ENCODE peak calls at places on chromosomes 3 and 15, in four cellular contexts. V is neural progenitor cell, G is Caco-2, L is breast epithelium. I is an unnamed sample.

GRCh38 chr3:160022068-160022467 is 33.4 kb downstream of the IL12A start:
- DNase-seq in V (no peak), G (no peak), L (no peak), I (no peak)

GRCh38 chr3:184544513-184544861 is 17.1 kb upstream of the EPHB3 start:
- DNase-seq in V (no peak), G (no peak), L (no peak), I (no peak)

GRCh38 chr3:197513953-197514785 is 41.6 kb downstream of the BDH1 start:
- DNase-seq in V (no peak), G (no peak), L (no peak), I (no peak)

GRCh38 chr3:138348950-138349739 is 766 bp downstream of the MRAS start:
- DNase-seq in V (peak; percentile 50), G (peak; percentile 41), L (no peak), I (peak; percentile 14)

GRCh38 chr3:152204218-152204617 is 64.5 kb upstream of the MBNL1 start:
- DNase-seq in V (no peak), G (no peak), L (no peak), I (no peak)

GRCh38 chr15:44215594-44215993 is 20.5 kb upstream of the FRMD5 start:
- DNase-seq in V (no peak), G (no peak), L (no peak), I (peak; percentile 83)

GRCh38 chr3:27607370-27607769 is 114.8 kb downstream of the EOMES start:
- DNase-seq in V (peak; percentile 71), G (no peak), L (no peak), I (peak; percentile 45)

GRCh38 chr3:84836961-84837360 is 121.8 kb upstream of the CADM2 start:
- DNase-seq in V (no peak), G (no peak), L (no peak), I (no peak)

GRCh38 chr3:9390265-9390888 is 7.0 kb upstream of the SETD5 start:
- DNase-seq in V (no peak), G (no peak), L (no peak), I (no peak)

GRCh38 chr15:40944510-40945296 is 8.6 kb upstream of the CHAC1 start:
- DNase-seq in V (no peak), G (no peak), L (no peak), I (no peak)

GRCh38 chr3:46699846-46700523 is 1.2 kb upstream of the TMIE start:
- DNase-seq in V (no peak), G (no peak), L (no peak), I (no peak)

GRCh38 chr3:12970684-12971083 is 102.5 kb downstream of the IQSEC1 start:
- DNase-seq in V (no peak), G (no peak), L (no peak), I (no peak)

GRCh38 chr3:189646902-189647542 is 15.8 kb downstream of the TP63 start:
- DNase-seq in V (no peak), G (no peak), L (no peak), I (no peak)

GRCh38 chr3:178500631-178501030 is 35.6 kb upstream of the KCNMB2 start:
- DNase-seq in V (no peak), G (no peak), L (no peak), I (no peak)

GRCh38 chr15:94164202-94164807 is 67.1 kb upstream of the MCTP2 start:
- DNase-seq in V (peak; percentile 80), G (peak; percentile 53), L (no peak), I (peak; percentile 52)

GRCh38 chr3:155605571-155605970 is 139.3 kb downstream of the PLCH1 start:
- DNase-seq in V (no peak), G (no peak), L (no peak), I (no peak)

GRCh38 chr15:51842852-51843737 is 13.6 kb downstream of the TMOD3 start:
- DNase-seq in V (no peak), G (peak; percentile 63), L (no peak), I (peak; percentile 82)
- H3K4me1 ChIP-seq in V (peaks cover 8% of the 10 kb centered on the region), G (peaks cover 55% of the 10 kb centered on the region), L (no peaks in the 10 kb centered on the region), I (peaks cover 20% of the 10 kb centered on the region)

GRCh38 chr3:125048282-125048681 is 7.5 kb downstream of the HEG1 start:
- DNase-seq in V (no peak), G (no peak), L (peak; percentile 76), I (no peak)
- H3K4me1 ChIP-seq in V (peaks cover 60% of the 10 kb centered on the region), G (peaks cover 15% of the 10 kb centered on the region), L (peaks cover 6% of the 10 kb centered on the region), I (peaks cover 43% of the 10 kb centered on the region)

GRCh38 chr3:16841354-16841753 is 43.4 kb upstream of the PLCL2 start:
- DNase-seq in V (no peak), G (no peak), L (no peak), I (no peak)
- H3K4me1 ChIP-seq in V (peaks cover 18% of the 10 kb centered on the region), G (no peaks in the 10 kb centered on the region), L (no peaks in the 10 kb centered on the region), I (no peaks in the 10 kb centered on the region)

GRCh38 chr15:90271459-90272166 is 6.1 kb downstream of the NGRN start:
- DNase-seq in V (no peak), G (no peak), L (no peak), I (no peak)
- H3K4me1 ChIP-seq in V (peaks cover 17% of the 10 kb centered on the region), G (peaks cover 10% of the 10 kb centered on the region), L (no peaks in the 10 kb centered on the region), I (peaks cover 3% of the 10 kb centered on the region)

GRCh38 chr15:99506399-99506798 is 59.4 kb upstream of the MEF2A start:
- DNase-seq in V (no peak), G (no peak), L (no peak), I (no peak)

GRCh38 chr15:99509686-99510461 is 55.9 kb upstream of the MEF2A start:
- DNase-seq in V (no peak), G (no peak), L (no peak), I (no peak)

GRCh38 chr15:99507732-99508571 is 57.8 kb upstream of the MEF2A start:
- DNase-seq in V (no peak), G (no peak), L (no peak), I (peak; percentile 86)

GRCh38 chr15:99507016-99507731 is 58.6 kb upstream of the MEF2A start:
- DNase-seq in V (no peak), G (no peak), L (no peak), I (peak; percentile 94)

DNA sequence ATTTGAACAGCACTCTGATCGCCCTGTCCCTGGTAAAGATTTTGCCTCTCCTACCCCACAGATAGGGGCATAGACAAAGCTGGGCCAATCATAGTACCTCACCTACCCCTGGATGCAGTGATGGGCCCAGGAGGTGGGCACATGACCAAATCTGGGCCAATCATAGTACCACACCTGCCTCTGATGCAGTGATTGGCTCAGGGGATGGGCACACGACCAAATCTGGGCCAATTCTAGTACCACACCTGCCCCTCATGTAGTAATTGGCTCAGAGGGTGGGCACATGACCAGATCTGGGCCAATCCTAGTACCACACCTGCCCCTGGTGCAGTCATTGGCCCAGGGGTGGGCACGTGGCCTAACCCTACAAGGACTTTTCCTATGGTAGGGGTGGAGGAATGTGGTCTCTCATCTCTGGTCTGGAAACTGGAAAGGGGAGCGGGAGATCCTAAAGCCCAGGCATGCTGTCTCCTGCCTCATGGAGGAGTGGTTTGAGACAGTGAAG is 56.9 kb upstream of the MEF2A start:
- DNase-seq in V (no peak), G (no peak), L (no peak), I (no peak)
- H3K4me1 ChIP-seq in V (no peaks in the 10 kb centered on the region), G (no peaks in the 10 kb centered on the region), L (peaks cover 4% of the 10 kb centered on the region), I (peaks cover 12% of the 10 kb centered on the region)

DNA sequence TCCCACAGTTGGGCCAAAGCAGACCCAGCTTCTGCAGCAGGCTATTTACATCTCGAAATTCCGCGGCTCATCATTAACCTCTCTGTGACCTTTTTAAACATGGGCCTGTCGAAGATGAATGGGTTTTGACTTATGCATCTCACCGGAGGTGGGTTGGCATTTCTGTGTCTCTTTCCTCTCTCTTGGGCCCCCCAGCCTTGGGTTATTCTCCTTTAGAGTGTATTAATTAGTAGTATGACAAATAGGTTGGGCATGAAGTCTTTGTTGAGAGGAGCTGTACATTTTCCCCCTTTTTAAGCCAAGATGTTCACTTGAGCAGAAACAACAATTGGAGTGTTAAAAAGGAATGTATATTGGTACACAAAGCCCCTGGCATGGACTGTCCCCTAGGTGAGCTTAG is 9.8 kb downstream of the SMAD6 start:
- DNase-seq in V (no peak), G (no peak), L (no peak), I (peak; percentile 46)
- H3K4me1 ChIP-seq in V (peaks cover 42% of the 10 kb centered on the region), G (peaks cover 16% of the 10 kb centered on the region), L (no peaks in the 10 kb centered on the region), I (peaks cover 4% of the 10 kb centered on the region)

DNA sequence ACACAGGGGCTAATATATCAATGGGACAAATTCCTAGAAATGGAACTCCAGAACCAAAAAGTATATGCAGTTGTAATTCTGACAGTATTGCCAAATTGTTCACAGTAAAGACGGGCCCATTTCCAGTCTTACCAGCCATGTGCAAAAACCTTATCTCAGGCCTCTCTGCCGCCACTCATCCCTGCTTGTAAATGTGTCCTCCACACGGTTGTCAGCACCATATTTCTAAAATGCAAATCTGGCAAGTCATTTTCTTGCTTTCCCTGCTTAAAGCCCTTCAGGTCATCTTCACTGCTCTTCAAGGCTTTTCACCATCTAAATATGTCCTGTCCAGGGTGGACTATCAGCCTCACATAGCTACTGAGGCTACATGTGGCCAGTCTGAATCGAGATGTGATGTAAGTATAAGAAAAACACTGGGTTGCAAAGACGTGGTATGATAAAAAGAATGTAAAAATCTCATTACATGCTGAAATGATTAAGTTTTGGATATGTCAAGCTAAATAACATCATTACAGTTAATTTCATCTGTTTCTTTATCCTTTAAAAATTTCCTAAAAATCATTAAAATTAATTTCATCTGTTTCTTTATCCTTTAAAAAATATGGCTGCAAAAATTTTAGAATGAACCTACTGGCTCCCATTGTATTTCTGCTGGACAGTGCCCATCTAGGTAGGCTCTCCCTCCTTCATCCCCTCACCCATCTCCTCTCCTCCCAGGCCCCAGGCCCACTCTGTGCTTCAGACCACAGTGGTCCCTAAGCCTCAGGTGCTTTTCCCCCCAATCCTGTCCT is 980 bp downstream of the PARP9 start:
- DNase-seq in V (no peak), G (no peak), L (no peak), I (no peak)
- H3K4me1 ChIP-seq in V (peaks cover 13% of the 10 kb centered on the region), G (peaks cover 3% of the 10 kb centered on the region), L (no peaks in the 10 kb centered on the region), I (no peaks in the 10 kb centered on the region)

DNA sequence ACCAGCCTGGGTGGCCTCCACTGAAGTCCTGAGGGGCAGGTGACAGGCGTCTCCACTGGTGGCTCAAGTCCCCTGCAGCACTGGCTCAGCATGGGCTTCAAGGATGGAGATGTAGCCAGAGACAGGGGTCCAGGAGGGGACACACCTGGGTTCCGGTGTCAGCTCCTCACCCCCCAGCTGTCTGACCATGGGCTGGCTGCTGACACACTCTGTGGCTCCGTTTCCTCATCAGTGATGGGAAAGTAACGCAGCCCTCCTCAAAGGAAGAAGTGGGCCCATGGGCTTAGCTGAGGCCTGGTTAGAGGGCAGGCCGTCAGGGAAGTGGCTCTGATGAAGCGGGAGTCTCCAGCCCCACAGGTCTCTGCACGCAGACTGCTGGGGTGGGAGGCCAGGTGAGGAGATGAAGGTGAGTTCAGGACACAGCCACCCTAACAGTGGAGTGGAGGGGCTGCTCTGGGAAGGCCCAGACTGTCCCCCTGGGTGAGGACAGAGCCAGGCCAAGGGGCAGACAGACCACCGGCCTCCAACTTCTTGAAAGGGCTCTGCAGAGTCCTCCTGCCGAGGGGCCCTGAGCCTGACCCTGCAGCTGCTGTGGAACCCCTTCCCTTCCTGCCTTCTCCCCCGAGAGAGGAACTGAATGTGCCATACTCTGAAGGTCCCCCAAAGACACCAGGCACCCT is 24.0 kb downstream of the PSTPIP1 start:
- DNase-seq in V (no peak), G (no peak), L (no peak), I (no peak)
- H3K4me1 ChIP-seq in V (peaks cover 6% of the 10 kb centered on the region), G (no peaks in the 10 kb centered on the region), L (no peaks in the 10 kb centered on the region), I (peaks cover 8% of the 10 kb centered on the region)

I was measured in fibroblast of lung.